ENCODE peak calls at places on chromosomes 12 and 14, in nine cellular contexts. Z is upper lobe of left lung; E is MM.1S; D is activated effector memory CD4-positive, alpha-beta T cell treated with Interleukin-2 at 50 U/mL for 16 hours; O is DMS53; X is dorsolateral prefrontal cortex; L is HT1080; R is GM20000; T is myocyte. K is an unnamed sample.

GRCh38 chr14:23622990-23623389 is 13.2 kb upstream of the DHRS2 start:
- DNase-seq in Z (no peak), E (no peak), D (no peak), O (no peak), X (no peak), L (no peak), R (no peak), T (no peak), K (no peak)

GRCh38 chr12:11171953-11172675 is 1.1 kb downstream of the SMIM10L1 start:
- DNase-seq in Z (no peak), E (peak; percentile 12), D (no peak), O (peak; percentile 64), X (no peak), L (no peak), R (no peak), T (no peak), K (no peak)

GRCh38 chr12:27434673-27435565 is 11.6 kb upstream of the SMCO2 start:
- DNase-seq in Z (no peak), E (no peak), D (no peak), O (peak; percentile 59), X (no peak), L (no peak), R (peak; percentile 44), T (peak; percentile 55), K (no peak)

GRCh38 chr12:121326996-121327674 is 25.1 kb downstream of the ANAPC5 start:
- DNase-seq in Z (no peak), E (no peak), D (no peak), O (no peak), X (peak; percentile 46), L (no peak), R (no peak), T (peak; percentile 16), K (no peak)

GRCh38 chr14:94411638-94412037 is 23.2 kb upstream of the SERPINA1 start:
- DNase-seq in Z (peak; percentile 31), E (no peak), D (no peak), O (peak; percentile 17), X (no peak), L (no peak), R (no peak), T (no peak), K (no peak)

GRCh38 chr12:85920324-85920947 is 46.3 kb downstream of the NTS start:
- DNase-seq in Z (no peak), E (peak; percentile 66), D (no peak), O (peak; percentile 77), X (no peak), L (peak; percentile 49), R (peak; percentile 40), T (peak; percentile 24), K (no peak)

GRCh38 chr12:82414926-82415325 is 56.6 kb downstream of the METTL25 start:
- DNase-seq in Z (no peak), E (no peak), D (no peak), O (peak; percentile 16), X (no peak), L (no peak), R (no peak), T (peak; percentile 36), K (no peak)

GRCh38 chr14:72605096-72605920 is 288.6 kb downstream of the DPF3 start:
- DNase-seq in Z (no peak), E (no peak), D (no peak), O (no peak), X (no peak), L (no peak), R (no peak), T (no peak), K (no peak)

GRCh38 chr12:113190761-113191160 is 5.2 kb downstream of the RITA1 start:
- DNase-seq in Z (no peak), E (no peak), D (no peak), O (peak; percentile 72), X (no peak), L (no peak), R (no peak), T (peak; percentile 36), K (no peak)

GRCh38 chr12:118842753-118843335 is 138.5 kb upstream of the SRRM4 start:
- DNase-seq in Z (no peak), E (no peak), D (no peak), O (no peak), X (no peak), L (no peak), R (no peak), T (no peak), K (no peak)

GRCh38 chr12:62860501-62861156 is 74.3 kb downstream of the PPM1H start:
- DNase-seq in Z (no peak), E (no peak), D (no peak), O (no peak), X (no peak), L (no peak), R (no peak), T (no peak), K (no peak)

GRCh38 chr12:2273751-2274150 is 221.0 kb downstream of the CACNA1C start:
- DNase-seq in Z (no peak), E (no peak), D (no peak), O (no peak), X (no peak), L (no peak), R (no peak), T (no peak), K (no peak)

GRCh38 chr14:99415496-99416281 is 65.0 kb downstream of the SETD3 start:
- DNase-seq in Z (no peak), E (peak; percentile 75), D (peak; percentile 34), O (peak; percentile 83), X (no peak), L (peak; percentile 66), R (peak; percentile 75), T (peak; percentile 90), K (peak; percentile 49)

GRCh38 chr14:74683406-74683805 is 29.5 kb downstream of the AREL1 start:
- DNase-seq in Z (no peak), E (no peak), D (no peak), O (no peak), X (no peak), L (no peak), R (no peak), T (no peak), K (no peak)

GRCh38 chr12:45704968-45705367 is 24.5 kb upstream of the ARID2 start:
- DNase-seq in Z (no peak), E (no peak), D (no peak), O (peak; percentile 28), X (no peak), L (no peak), R (no peak), T (no peak), K (no peak)

GRCh38 chr14:101347893-101348777 is 213.2 kb upstream of the DIO3 start:
- DNase-seq in Z (no peak), E (no peak), D (no peak), O (no peak), X (no peak), L (no peak), R (no peak), T (no peak), K (no peak)